ENCODE peak calls at places on chromosomes 7 and 10, in five cellular contexts. E, M, U, D and W are unnamed samples.

GRCh38 chr10:99674762-99675161 is 15.5 kb downstream of the ENTPD7 start:
- DNase-seq in E (no peak), M (no peak), U (no peak), D (no peak), W (no peak)

GRCh38 chr7:103141753-103142404 is 7.0 kb downstream of the NAPEPLD start:
- DNase-seq in E (no peak), M (no peak), U (no peak), D (no peak), W (no peak)

GRCh38 chr10:99973190-99973589 is 36.6 kb downstream of the DNMBP start:
- DNase-seq in E (no peak), M (no peak), U (no peak), D (no peak), W (no peak)

GRCh38 chr10:117980216-117980615 is 66.5 kb downstream of the RAB11FIP2 start:
- DNase-seq in E (no peak), M (peak), U (no peak), D (no peak), W (no peak)

GRCh38 chr10:32161586-32161985 is 105.4 kb upstream of the KIF5B start:
- DNase-seq in E (no peak), M (no peak), U (no peak), D (no peak), W (no peak)

GRCh38 chr10:124990671-124991625 is 49.0 kb downstream of the ZRANB1 start:
- DNase-seq in E (no peak), M (no peak), U (no peak), D (no peak), W (peak)

GRCh38 chr7:18706648-18707047 is 211.1 kb downstream of the HDAC9 start:
- DNase-seq in E (no peak), M (no peak), U (no peak), D (no peak), W (no peak)

GRCh38 chr10:128633864-128634541 is 507.8 kb upstream of the MKI67 start:
- DNase-seq in E (no peak), M (no peak), U (no peak), D (no peak), W (no peak)

GRCh38 chr7:37118029-37118428 is 330.6 kb downstream of the ELMO1 start:
- DNase-seq in E (no peak), M (no peak), U (no peak), D (no peak), W (no peak)

GRCh38 chr7:98163704-98164478 is 47.3 kb upstream of the BHLHA15 start:
- DNase-seq in E (no peak), M (peak), U (no peak), D (no peak), W (peak)

GRCh38 chr10:98621630-98622029 is 174.9 kb upstream of the HPS1 start:
- DNase-seq in E (no peak), M (no peak), U (no peak), D (no peak), W (no peak)

GRCh38 chr7:156751319-156751718 is 110.7 kb downstream of the RNF32 start:
- DNase-seq in E (no peak), M (peak), U (no peak), D (no peak), W (no peak)

GRCh38 chr10:44992070-44992731 is 8.5 kb upstream of the ZNF22 start:
- DNase-seq in E (peak), M (no peak), U (peak), D (no peak), W (no peak)

GRCh38 chr10:87678302-87678701 is 18.6 kb downstream of the PAPSS2 start:
- DNase-seq in E (no peak), M (no peak), U (no peak), D (no peak), W (no peak)

GRCh38 chr10:130016095-130016494 is 52.0 kb upstream of the EBF3 start:
- DNase-seq in E (no peak), M (no peak), U (no peak), D (no peak), W (no peak)

GRCh38 chr10:3774814-3775670 is 10.0 kb downstream of the KLF6 start:
- DNase-seq in E (no peak), M (peak), U (peak), D (peak), W (peak)

GRCh38 chr7:141695803-141696289 is 6.1 kb downstream of the DENND11 start:
- DNase-seq in E (peak), M (no peak), U (no peak), D (no peak), W (no peak)

GRCh38 chr7:46566375-46566774 is 645.3 kb upstream of the IGFBP3 start:
- DNase-seq in E (no peak), M (peak), U (no peak), D (no peak), W (no peak)

GRCh38 chr7:42685911-42686310 is 226.0 kb downstream of the C7orf25 start:
- DNase-seq in E (no peak), M (no peak), U (no peak), D (no peak), W (no peak)

GRCh38 chr10:129335942-129336341 is 131.1 kb upstream of the MGMT start:
- DNase-seq in E (no peak), M (no peak), U (no peak), D (no peak), W (no peak)

GRCh38 chr7:32335107-32335506 is 155.1 kb downstream of the LSM5 start:
- DNase-seq in E (no peak), M (peak), U (no peak), D (no peak), W (no peak)

GRCh38 chr7:100598425-100598824 is 3.7 kb upstream of the PCOLCE start:
- DNase-seq in E (no peak), M (peak), U (no peak), D (no peak), W (no peak)

GRCh38 chr10:111989136-111990050 is 194.2 kb downstream of the GPAM start:
- DNase-seq in E (no peak), M (no peak), U (no peak), D (no peak), W (peak)

GRCh38 chr7:2629740-2630681 is 1.8 kb upstream of the TTYH3 start:
- DNase-seq in E (peak), M (peak), U (no peak), D (no peak), W (no peak)

GRCh38 chr7:30815016-30815854 is 44.0 kb downstream of the MINDY4 start:
- DNase-seq in E (no peak), M (no peak), U (no peak), D (no peak), W (no peak)

GRCh38 chr10:70832852-70833542 is 17.2 kb downstream of the SGPL1 start:
- DNase-seq in E (no peak), M (peak), U (no peak), D (no peak), W (no peak)

GRCh38 chr10:111103196-111103595 is 26.4 kb downstream of the ADRA2A start:
- DNase-seq in E (no peak), M (no peak), U (no peak), D (no peak), W (no peak)

GRCh38 chr10:109968954-109969644 is 38.7 kb upstream of the ADD3 start:
- DNase-seq in E (peak), M (no peak), U (no peak), D (no peak), W (peak)

GRCh38 chr7:33191326-33191725 is 62.0 kb downstream of the BBS9 start:
- DNase-seq in E (peak), M (no peak), U (no peak), D (no peak), W (peak)

GRCh38 chr7:30708412-30708811 is 26.2 kb upstream of the CRHR2 start:
- DNase-seq in E (no peak), M (no peak), U (no peak), D (no peak), W (no peak)

GRCh38 chr7:55438765-55439525 is 73.8 kb downstream of the LANCL2 start:
- DNase-seq in E (peak), M (peak), U (no peak), D (no peak), W (peak)

GRCh38 chr7:74097937-74098614 is 14.5 kb downstream of the LIMK1 start:
- DNase-seq in E (peak), M (peak), U (no peak), D (no peak), W (no peak)

GRCh38 chr10:61617180-61617579 is 45.5 kb upstream of the CABCOCO1 start:
- DNase-seq in E (no peak), M (no peak), U (no peak), D (no peak), W (no peak)

GRCh38 chr7:139099181-139099947 is 10.2 kb downstream of the ZC3HAV1 start:
- DNase-seq in E (no peak), M (peak), U (no peak), D (no peak), W (no peak)

GRCh38 chr10:16592327-16592854 is 70.7 kb upstream of the C1QL3 start:
- DNase-seq in E (no peak), M (no peak), U (no peak), D (no peak), W (no peak)

GRCh38 chr10:103246328-103246727 is 641 bp downstream of the RPEL1 start:
- DNase-seq in E (no peak), M (no peak), U (no peak), D (no peak), W (no peak)
- TF ChIP-seq POLR2A in E (no peak), M (no peak), U (no peak), D (no peak), W (no peak)

GRCh38 chr7:41567350-41568114 is 135.4 kb downstream of the INHBA start:
- DNase-seq in E (no peak), M (peak), U (no peak), D (no peak), W (no peak)
- TF ChIP-seq POLR2A in E (no peak), M (no peak), U (no peak), D (no peak), W (no peak)

DNA sequence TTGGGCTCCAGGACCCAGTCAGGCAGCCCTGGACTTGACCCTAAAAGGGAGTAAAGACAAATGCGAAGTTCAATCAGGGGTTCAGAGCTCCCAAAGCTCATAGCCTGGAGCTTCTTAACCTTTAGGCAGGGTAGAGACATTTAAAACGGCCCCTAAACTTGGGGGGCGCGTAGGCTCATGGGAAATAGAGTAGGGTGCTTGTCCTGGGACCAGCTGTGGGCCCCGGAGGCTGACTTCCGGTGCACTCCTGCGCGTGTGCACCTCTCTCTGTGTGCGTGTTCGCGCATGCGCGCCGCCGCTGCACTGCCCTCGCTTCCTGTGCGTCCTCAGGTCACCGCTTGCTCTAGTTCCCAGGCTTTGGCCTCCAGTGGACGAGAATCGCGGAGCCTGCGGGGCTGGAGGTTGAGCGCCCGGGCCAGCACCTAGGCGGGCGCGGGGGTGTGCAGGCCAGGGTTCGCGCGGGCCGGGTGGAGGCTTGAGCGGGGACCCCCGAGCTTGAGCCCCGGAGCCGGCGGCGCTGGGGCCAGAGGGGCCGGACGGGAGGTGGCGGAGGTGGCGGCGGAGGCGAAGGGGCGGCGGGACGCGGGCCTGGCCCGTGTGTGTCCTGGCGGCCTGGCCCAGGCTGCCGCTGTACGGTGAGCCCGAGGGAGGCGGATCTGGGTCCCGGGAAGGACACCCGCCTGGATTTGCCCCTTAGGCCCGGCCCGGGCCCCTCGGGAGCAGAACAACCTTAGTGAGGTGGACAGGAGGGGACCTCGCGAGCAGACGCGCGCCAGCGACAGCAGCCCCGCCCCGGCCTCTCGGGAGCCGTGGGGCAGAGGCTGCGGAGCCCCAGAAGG is at the start of gene RBAK:
- DNase-seq in E (peak), M (peak), U (peak), D (peak), W (peak)
- TF ChIP-seq POLR2A in E (no peak), M (peak), U (no peak), D (peak), W (peak)

GRCh38 chr7:27142562-27143021 is 889 bp downstream of the HOXA5 start:
- DNase-seq in E (no peak), M (no peak), U (no peak), D (no peak), W (no peak)

GRCh38 chr7:27143950-27144798 is 693 bp upstream of the HOXA5 start:
- DNase-seq in E (no peak), M (peak), U (no peak), D (no peak), W (no peak)

GRCh38 chr7:27141591-27142561 is 1.6 kb downstream of the HOXA5 start:
- DNase-seq in E (no peak), M (no peak), U (no peak), D (no peak), W (peak)

GRCh38 chr7:27144799-27145166 is 1.3 kb upstream of the HOXA5 start:
- DNase-seq in E (no peak), M (no peak), U (no peak), D (no peak), W (peak)

GRCh38 chr7:27143022-27143949 is at the start of gene HOXA5:
- DNase-seq in E (peak), M (peak), U (no peak), D (no peak), W (peak)
- TF ChIP-seq POLR2A in E (no peak), M (peak), U (no peak), D (no peak), W (peak)

GRCh38 chr7:158265743-158266080 is 321.9 kb downstream of the PTPRN2 start:
- DNase-seq in E (no peak), M (no peak), U (no peak), D (no peak), W (peak)

GRCh38 chr7:158264881-158265742 is 322.5 kb downstream of the PTPRN2 start:
- DNase-seq in E (no peak), M (no peak), U (no peak), D (no peak), W (peak)

GRCh38 chr7:158267737-158268435 is 319.7 kb downstream of the PTPRN2 start:
- DNase-seq in E (no peak), M (no peak), U (no peak), D (no peak), W (peak)

GRCh38 chr7:158266817-158267736 is 320.5 kb downstream of the PTPRN2 start:
- DNase-seq in E (peak), M (no peak), U (no peak), D (no peak), W (peak)

GRCh38 chr7:158266426-158266816 is 321.2 kb downstream of the PTPRN2 start:
- DNase-seq in E (no peak), M (no peak), U (no peak), D (no peak), W (peak)
- TF ChIP-seq POLR2A in E (no peak), M (no peak), U (no peak), D (no peak), W (no peak)

GRCh38 chr10:15518256-15518655 is 147.2 kb upstream of the FAM171A1 start:
- DNase-seq in E (no peak), M (no peak), U (no peak), D (no peak), W (no peak)
- TF ChIP-seq POLR2A in E (no peak), M (no peak), U (no peak), D (no peak), W (no peak)

GRCh38 chr10:79979310-79979972 is 30.5 kb upstream of the SFTPD start:
- DNase-seq in E (peak), M (no peak), U (no peak), D (no peak), W (peak)
- TF ChIP-seq POLR2A in E (no peak), M (no peak), U (no peak), D (no peak), W (no peak)

GRCh38 chr10:48453451-48454301 is 147.2 kb downstream of the MAPK8 start:
- DNase-seq in E (peak), M (no peak), U (no peak), D (no peak), W (no peak)

GRCh38 chr10:48454302-48455054 is 148.0 kb downstream of the MAPK8 start:
- DNase-seq in E (peak), M (no peak), U (no peak), D (no peak), W (peak)

GRCh38 chr10:48450811-48451466 is 144.5 kb downstream of the MAPK8 start:
- DNase-seq in E (peak), M (no peak), U (no peak), D (no peak), W (peak)

GRCh38 chr10:48451969-48452878 is 145.7 kb downstream of the MAPK8 start:
- DNase-seq in E (peak), M (no peak), U (no peak), D (no peak), W (no peak)

DNA sequence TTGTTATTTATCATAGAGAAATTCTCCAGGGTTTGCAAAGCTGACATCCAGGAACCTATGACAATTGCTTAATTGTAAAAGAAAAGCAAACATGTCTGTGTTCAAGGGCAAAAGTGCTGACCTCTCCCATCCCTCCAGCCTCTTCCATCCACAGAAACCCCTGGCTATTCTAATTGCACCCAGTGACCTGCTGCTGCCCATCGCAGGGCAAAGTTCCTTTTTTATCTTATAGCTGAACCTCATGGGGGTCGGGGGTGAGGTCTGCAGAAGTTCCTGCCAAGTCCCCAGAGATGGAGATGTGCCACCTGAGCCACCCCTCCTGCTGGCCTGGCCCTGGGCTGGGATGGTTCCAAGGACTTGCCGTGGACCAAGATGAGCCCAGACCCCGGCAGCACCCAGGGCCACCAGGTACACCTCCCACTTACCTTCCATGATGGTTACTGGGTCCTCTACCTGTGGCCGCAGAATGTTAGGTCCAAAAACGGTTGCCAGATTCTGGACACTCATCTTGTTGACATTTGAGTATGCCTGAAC is 146.5 kb downstream of the MAPK8 start:
- DNase-seq in E (peak), M (no peak), U (no peak), D (no peak), W (no peak)
- TF ChIP-seq POLR2A in E (no peak), M (no peak), U (no peak), D (no peak), W (no peak)